ENCODE peak calls at places on chromosome 2, in four cellular contexts. Z is psoas muscle, M is prostate gland, B is AG10803. N is an unnamed sample.

GRCh38 chr2:42321452-42322064 is 39.5 kb downstream of the COX7A2L start:
- DNase-seq in Z (no peak), M (no peak), B (no peak), N (no peak)

GRCh38 chr2:138107288-138107687 is 143.0 kb downstream of the HNMT start:
- DNase-seq in Z (no peak), M (no peak), B (no peak), N (no peak)

GRCh38 chr2:7927694-7928093 is 754.2 kb upstream of the ID2 start:
- DNase-seq in Z (no peak), M (no peak), B (peak), N (peak)

GRCh38 chr2:226159875-226160479 is 639.6 kb downstream of the IRS1 start:
- DNase-seq in Z (no peak), M (no peak), B (no peak), N (no peak)

GRCh38 chr2:170307052-170307451 is 129.1 kb downstream of the MYO3B start:
- DNase-seq in Z (no peak), M (no peak), B (no peak), N (no peak)

GRCh38 chr2:52117299-52117698 is 1085.4 kb upstream of the NRXN1 start:
- DNase-seq in Z (no peak), M (no peak), B (peak), N (peak)

GRCh38 chr2:86520153-86520552 is 43.1 kb downstream of the CHMP3 start:
- DNase-seq in Z (no peak), M (no peak), B (no peak), N (no peak)

GRCh38 chr2:156908825-156909224 is 348.7 kb upstream of the GALNT5 start:
- DNase-seq in Z (no peak), M (no peak), B (peak), N (peak)

GRCh38 chr2:33181466-33181865 is 234.7 kb downstream of the LTBP1 start:
- DNase-seq in Z (no peak), M (no peak), B (no peak), N (no peak)

GRCh38 chr2:241204490-241204889 is 16.0 kb downstream of the ANO7 start:
- DNase-seq in Z (no peak), M (no peak), B (no peak), N (no peak)

GRCh38 chr2:187171318-187171717 is 276.7 kb downstream of the CALCRL start:
- DNase-seq in Z (no peak), M (no peak), B (no peak), N (no peak)

GRCh38 chr2:188328419-188328818 is 36.7 kb downstream of the GULP1 start:
- DNase-seq in Z (no peak), M (no peak), B (peak), N (no peak)

GRCh38 chr2:188338463-188338862 is 46.8 kb downstream of the GULP1 start:
- DNase-seq in Z (no peak), M (no peak), B (no peak), N (no peak)

GRCh38 chr2:188330316-188331053 is 38.8 kb downstream of the GULP1 start:
- DNase-seq in Z (no peak), M (no peak), B (no peak), N (no peak)

GRCh38 chr2:188332619-188333018 is 40.9 kb downstream of the GULP1 start:
- DNase-seq in Z (no peak), M (no peak), B (no peak), N (no peak)

DNA sequence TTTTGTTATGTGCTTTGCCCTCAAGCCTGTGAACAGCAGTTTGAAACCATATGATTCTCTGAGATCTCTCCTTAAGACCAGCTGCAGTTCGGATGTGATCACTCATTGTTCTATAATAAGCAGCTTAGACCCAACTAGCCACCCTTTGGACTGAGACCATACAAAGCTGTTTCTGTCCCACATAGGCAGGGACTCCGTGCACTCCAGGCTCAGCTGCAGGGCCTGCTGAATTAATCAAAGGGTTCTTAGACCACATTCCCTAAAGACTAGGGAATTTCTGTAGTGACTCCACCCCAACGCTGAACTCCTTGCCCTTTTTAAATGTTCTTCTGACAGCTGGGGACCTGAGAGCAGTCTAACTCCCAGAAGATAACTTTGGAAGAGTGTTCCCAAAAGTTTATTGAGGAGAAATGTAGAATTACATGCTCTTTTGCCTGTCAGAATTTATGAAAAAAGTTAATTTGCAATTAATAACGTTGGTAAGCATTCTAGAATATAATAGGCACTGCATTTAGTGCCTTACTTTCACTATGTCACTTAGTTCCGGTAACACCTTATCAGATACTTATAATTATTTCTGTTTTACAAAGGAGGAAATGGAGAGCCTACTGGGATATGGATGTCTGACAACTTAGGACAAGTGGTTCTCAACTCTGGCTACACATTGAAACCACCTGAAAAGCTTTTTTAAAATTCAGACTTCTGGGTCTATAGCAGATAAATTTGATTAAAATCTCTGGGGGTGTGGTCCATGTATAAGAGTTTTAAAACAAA is 42.3 kb downstream of the GULP1 start:
- DNase-seq in Z (no peak), M (no peak), B (peak), N (no peak)
- H3K4me3 ChIP-seq in Z (peak), M (no peak), B (no peak), N (no peak)

GRCh38 chr2:167292430-167293171 is 404.3 kb downstream of the XIRP2 start:
- DNase-seq in Z (peak), M (peak), B (peak), N (peak)
- TF ChIP-seq CTCF in Z (no peak), M (peak), B (peak), N (peak)

GRCh38 chr2:174593574-174594203 is 3.9 kb downstream of the WIPF1 start:
- DNase-seq in Z (no peak), M (no peak), B (peak), N (peak)
- H3K4me3 ChIP-seq in Z (peak), M (no peak), B (peak), N (no peak)

DNA sequence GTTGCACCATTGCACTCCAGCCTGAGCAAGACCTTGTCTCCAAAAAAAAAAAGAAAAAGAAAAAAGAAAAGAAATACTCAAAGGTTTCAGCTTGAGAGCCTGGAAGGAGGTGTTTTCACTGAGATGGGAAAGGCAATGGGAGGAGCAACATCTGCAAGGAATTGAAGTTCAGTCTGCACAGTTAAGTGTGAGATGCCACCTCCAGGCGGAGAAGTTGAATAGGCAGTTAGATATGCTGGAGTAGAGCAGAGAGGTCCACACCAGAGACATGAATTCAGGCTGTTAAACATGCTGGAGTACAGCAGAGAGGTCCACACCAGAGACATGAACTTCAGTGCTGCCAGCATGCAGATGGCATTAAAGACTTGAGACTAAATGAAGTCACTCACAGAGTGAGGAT is 41.4 kb upstream of the DTNB start:
- DNase-seq in Z (no peak), M (no peak), B (peak), N (no peak)
- TF ChIP-seq CTCF in Z (no peak), M (no peak), B (no peak), N (no peak)

DNA sequence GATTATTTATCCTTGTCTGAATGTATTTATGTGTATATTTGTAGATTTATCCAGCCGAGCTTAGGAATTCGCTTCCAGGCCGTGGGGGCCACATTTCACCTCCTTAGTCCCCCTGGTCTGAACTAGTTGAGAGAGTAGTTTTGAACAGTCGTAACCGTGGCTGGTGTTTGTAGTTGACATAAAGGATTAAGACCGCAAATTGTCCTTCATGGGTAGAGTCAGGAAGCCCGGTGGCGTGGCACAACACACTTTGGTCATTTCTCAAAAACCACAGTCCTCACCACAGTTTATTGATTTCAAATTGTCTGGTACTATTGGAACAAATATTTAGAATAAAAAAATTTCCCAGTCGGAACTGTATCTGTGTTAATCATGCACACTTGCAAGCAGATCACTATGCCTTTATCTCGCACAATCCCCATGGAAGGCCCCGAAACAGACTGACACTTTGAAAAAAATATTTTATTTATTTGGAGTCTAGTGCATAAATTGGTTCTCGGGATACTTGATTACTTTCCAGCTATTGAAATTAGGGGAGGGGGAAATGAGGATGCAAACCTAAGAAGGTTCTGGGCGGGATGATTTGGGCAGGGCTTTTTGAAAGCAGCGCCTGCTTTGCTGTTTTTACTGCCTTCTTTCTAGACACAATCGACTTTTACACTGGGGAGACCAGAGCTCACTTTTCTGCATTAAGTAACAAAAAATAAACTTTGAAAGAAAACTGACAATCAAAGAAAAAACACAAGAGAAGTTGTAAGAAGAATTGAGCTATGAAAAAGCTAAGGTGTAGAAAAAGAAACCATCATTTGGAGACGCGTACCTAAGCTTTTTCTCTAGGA is 15.5 kb upstream of the HOXD1 start:
- DNase-seq in Z (no peak), M (no peak), B (no peak), N (no peak)
- H3K4me3 ChIP-seq in Z (peak), M (no peak), B (no peak), N (no peak)

GRCh38 chr2:60555066-60555793 is 1.8 kb upstream of the BCL11A start:
- DNase-seq in Z (peak), M (peak), B (peak), N (peak)
- TF ChIP-seq CTCF in Z (no peak), M (peak), B (peak), N (peak)

DNA sequence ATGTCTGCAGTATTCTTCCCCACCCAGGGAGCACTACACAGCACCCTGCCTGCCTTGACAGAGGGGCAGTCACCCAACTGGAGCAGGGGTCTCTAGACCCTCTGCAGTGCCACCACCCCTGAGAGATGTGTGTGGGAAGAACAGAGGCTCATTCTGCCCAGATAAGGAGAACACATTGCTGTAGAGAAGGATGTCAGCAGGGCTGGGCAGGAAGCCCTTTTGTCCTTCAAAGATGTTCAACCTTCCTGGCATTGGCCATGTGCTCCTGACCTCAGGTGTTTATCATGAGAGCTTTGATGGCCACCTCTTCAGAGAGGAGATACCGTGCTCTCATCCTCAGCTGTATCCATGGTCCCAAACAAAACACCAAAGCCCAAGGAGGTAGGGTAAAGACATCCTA is 4.6 kb upstream of the TEX51 start:
- DNase-seq in Z (no peak), M (no peak), B (no peak), N (no peak)
- H3K4me3 ChIP-seq in Z (no peak), M (no peak), B (no peak), N (no peak)

DNA sequence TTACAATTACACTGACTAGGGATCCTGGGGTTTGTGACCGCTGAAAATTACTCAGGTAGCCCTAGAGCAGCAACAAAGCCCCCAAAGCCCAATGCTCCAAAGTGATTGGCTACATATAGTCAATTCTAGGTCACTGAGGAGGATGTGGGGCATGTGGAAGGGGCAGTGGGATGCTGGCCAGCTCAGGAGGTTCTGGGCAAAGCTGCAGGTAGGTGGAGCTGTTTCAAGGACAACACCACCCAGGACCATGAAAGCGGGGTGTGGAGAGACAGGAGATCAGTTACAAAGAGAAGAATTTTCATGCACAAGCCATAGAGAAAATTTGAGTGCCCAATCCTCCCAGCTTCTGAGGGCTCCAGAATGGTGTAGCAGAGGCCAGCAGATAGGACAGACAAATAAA is 75.0 kb upstream of the CCDC85A start:
- DNase-seq in Z (no peak), M (no peak), B (no peak), N (no peak)
- TF ChIP-seq CTCF in Z (no peak), M (no peak), B (no peak), N (no peak)